ENCODE peak calls at places on chromosomes 2 and 18, in nine cellular contexts. X is IMR-90, H is hepatocyte, B is GM12878, I is A549, N is mammary epithelial cell, V is OCI-LY7, G is neural progenitor cell, D is HCT116. F is an unnamed sample. For H3K4me1, the result is how much of the 10 kb centered on the place peaks cover.

GRCh38 chr2:101047075-101047766 is 45.1 kb downstream of the RPL31 start:
- DNase-seq in N (peak), D (peak), H (no peak), B (no peak), I (peak), X (no peak), V (no peak), G (no peak), F (peak)

GRCh38 chr18:57077786-57078552 is 68.9 kb upstream of the BOD1L2 start:
- DNase-seq in X (no peak), V (peak), D (no peak), B (peak), G (no peak), I (no peak), N (no peak), H (no peak), F (no peak)

GRCh38 chr2:43097650-43098049 is 128.8 kb downstream of the ZFP36L2 start:
- DNase-seq in V (no peak), I (no peak), X (no peak), H (no peak), G (no peak), B (no peak), N (no peak), D (no peak), F (no peak)

GRCh38 chr2:20617892-20618467 is 32.9 kb downstream of the HS1BP3 start:
- DNase-seq in V (no peak), H (peak), X (peak), N (peak), G (peak), D (peak), B (no peak), I (peak), F (peak)

GRCh38 chr2:37802899-37803379 is 122.1 kb upstream of the RMDN2 start:
- DNase-seq in B (no peak), G (no peak), H (peak), V (no peak), D (no peak), I (peak), X (peak), N (peak), F (peak)

GRCh38 chr2:9083287-9083686 is 79.8 kb upstream of the MBOAT2 start:
- DNase-seq in N (no peak), V (no peak), D (no peak), I (no peak), G (no peak), B (no peak), X (no peak), H (no peak), F (no peak)

GRCh38 chr2:85429213-85429923 is 10.9 kb downstream of the SH2D6 start:
- DNase-seq in X (no peak), G (no peak), B (no peak), I (no peak), N (no peak), D (no peak), V (no peak), H (no peak), F (no peak)

GRCh38 chr2:6824962-6825361 is 40.7 kb downstream of the CMPK2 start:
- DNase-seq in V (no peak), G (no peak), N (peak), H (peak), D (no peak), I (no peak), B (no peak), X (peak), F (no peak)

GRCh38 chr2:37827455-37827854 is 97.6 kb upstream of the RMDN2 start:
- DNase-seq in H (no peak), V (no peak), B (no peak), D (no peak), X (no peak), N (no peak), G (no peak), I (no peak), F (no peak)

GRCh38 chr2:172200495-172201085 is 97.9 kb upstream of the DLX2 start:
- DNase-seq in G (peak), D (peak), H (no peak), B (no peak), I (peak), N (peak), X (peak), V (no peak), F (no peak)

GRCh38 chr2:26462511-26463251 is 15.2 kb downstream of the OTOF start:
- DNase-seq in X (peak), I (peak), V (no peak), D (peak), H (peak), G (peak), N (peak), B (no peak), F (peak)

GRCh38 chr2:49801898-49802297 is 647.6 kb upstream of the FSHR start:
- DNase-seq in G (no peak), V (no peak), D (no peak), I (no peak), B (no peak), N (no peak), X (no peak), H (peak), F (no peak)

GRCh38 chr2:38960609-38961320 is 71.1 kb downstream of the ARHGEF33 start:
- DNase-seq in I (no peak), G (no peak), D (no peak), N (no peak), H (no peak), B (no peak), V (no peak), X (no peak), F (no peak)

GRCh38 chr2:38959938-38960608 is 70.4 kb downstream of the ARHGEF33 start:
- DNase-seq in N (peak), B (no peak), H (peak), D (no peak), I (no peak), G (peak), V (no peak), X (peak), F (peak)

GRCh38 chr2:38957972-38958371 is 68.3 kb downstream of the ARHGEF33 start:
- DNase-seq in N (no peak), V (no peak), G (no peak), X (no peak), B (no peak), H (no peak), D (no peak), I (no peak), F (no peak)

DNA sequence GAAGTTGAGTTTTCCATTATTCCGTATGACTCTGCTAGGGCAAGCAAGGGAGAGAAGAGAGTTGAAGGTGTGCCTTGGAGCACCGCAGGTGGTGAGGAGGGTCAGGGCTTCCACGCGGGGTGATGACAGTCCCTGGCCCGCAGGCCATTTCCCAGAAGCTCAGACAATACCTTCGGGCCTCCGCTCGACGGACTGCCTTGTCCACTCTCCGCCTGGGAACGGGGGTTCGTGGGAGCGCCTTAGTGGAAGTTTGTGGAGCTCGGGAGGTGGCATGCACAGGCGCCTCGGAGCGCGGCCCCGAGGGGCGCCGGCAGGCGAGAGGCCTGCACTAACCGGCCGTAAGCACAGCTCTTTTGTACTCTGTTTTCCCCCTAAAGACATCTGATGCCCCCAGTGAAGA is 69.8 kb downstream of the ARHGEF33 start:
- DNase-seq in I (no peak), G (no peak), N (no peak), X (no peak), D (no peak), H (no peak), B (no peak), V (no peak), F (no peak)
- TF ChIP-seq CTCF in I (no peak), G (no peak), N (no peak), X (no peak), D (no peak), H (no peak), B (no peak), V (no peak), F (no peak)

DNA sequence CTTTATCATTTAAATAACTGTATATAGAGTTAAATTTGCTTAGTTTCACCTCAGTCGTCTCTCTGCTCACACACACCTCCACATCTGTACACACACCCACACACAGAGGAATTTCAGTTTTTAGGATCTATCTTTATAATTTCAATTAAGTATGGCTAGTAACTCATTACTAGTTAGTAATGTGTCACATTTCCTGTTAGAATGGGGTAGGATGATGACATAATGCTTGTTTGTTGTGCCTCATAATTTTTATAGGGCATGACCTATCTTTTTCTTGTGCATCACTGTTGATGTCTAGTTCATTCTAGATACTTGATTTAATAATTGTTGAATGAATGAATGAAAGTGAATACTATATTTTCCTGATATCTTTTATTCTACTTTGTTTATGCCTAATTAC is 108.6 kb downstream of the AGPS start:
- DNase-seq in V (no peak), G (no peak), H (no peak), I (no peak), N (no peak), D (no peak), X (no peak), B (no peak), F (no peak)
- H3K4me2 ChIP-seq in V (no peak), G (no peak), H (no peak), I (no peak), N (no peak), D (no peak), X (no peak), B (no peak), F (no peak)

GRCh38 chr18:62566199-62566598 is 43.4 kb downstream of the ZCCHC2 start:
- DNase-seq in X (peak), D (no peak), H (peak), N (no peak), V (peak), B (no peak), I (peak), G (peak), F (no peak)
- H3K4me1 ChIP-seq in X (under half), D (under half), H (under half), N (under half), V (under half), B (under half), I (under half), G (under half), F (under half)

DNA sequence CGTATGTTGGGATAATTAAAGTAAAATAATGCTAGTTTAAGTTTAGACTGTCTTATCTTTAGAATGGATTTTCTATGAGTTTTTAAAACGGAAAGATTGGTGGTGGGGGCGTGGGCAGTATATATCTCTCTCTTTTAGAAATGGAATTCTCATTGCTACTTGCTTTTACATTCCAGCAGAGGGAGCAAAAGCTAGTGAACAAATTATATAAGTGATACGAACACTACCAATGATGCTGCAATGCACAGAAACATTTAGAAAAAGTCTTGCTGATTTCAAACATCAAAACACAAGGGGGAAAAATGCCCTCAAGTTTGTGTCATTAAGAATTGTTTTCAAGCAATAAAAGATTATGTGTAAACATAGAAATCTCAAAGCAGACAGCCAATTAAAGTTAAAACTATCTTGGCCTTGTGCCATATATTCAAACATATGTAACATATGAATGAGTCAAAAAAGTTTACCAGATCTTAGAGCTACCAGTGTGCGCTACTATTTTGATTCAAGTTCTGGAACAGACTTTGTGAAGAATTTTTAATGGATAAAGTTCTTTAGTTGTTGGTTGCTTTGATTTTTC is 296.3 kb upstream of the KCNJ3 start:
- DNase-seq in H (peak), V (peak), G (peak), N (peak), I (peak), X (peak), D (peak), B (no peak), F (no peak)
- TF ChIP-seq CTCF in H (peak), V (peak), G (peak), N (peak), I (peak), X (peak), D (peak), B (no peak), F (peak)

GRCh38 chr2:152415231-152415642 is 80.3 kb downstream of the FMNL2 start:
- DNase-seq in D (peak), G (no peak), N (peak), H (peak), X (peak), V (no peak), I (no peak), B (no peak), F (no peak)
- H3K4me2 ChIP-seq in D (peak), G (no peak), N (peak), H (no peak), X (no peak), V (no peak), I (peak), B (no peak), F (no peak)

DNA sequence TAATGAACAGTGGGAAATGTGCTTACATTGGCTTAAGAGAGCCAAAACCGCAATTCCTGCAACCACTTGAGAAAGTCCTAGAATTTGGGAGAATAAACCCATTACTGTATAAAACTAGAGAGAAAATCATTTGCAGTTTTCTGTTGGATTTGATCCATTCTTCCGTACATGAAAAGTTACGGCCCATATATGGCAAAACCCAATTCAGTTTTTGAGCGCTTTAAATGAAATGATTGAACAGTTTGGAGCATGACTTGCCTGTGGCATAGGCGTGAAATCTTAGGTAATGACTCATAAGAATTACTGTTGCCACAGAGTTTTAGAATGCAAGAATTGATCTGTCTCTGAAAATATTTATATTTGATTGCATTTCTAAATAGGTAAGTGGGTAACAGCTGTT is 52.0 kb downstream of the PHLPP1 start:
- DNase-seq in B (no peak), D (no peak), I (no peak), V (no peak), G (no peak), H (no peak), N (peak), X (no peak), F (peak)
- H3K4me1 ChIP-seq in B (under half), D (under half), I (under half), V (under half), G (under half), H (under half), N (under half), X (under half), F (under half)

GRCh38 chr2:118166242-118166641 is 78.0 kb downstream of the INSIG2 start:
- DNase-seq in G (no peak), H (no peak), N (no peak), D (no peak), X (no peak), I (no peak), V (no peak), B (no peak), F (no peak)

GRCh38 chr2:118167026-118167425 is 78.8 kb downstream of the INSIG2 start:
- DNase-seq in N (no peak), G (no peak), D (no peak), X (no peak), B (no peak), I (no peak), V (no peak), H (no peak), F (no peak)

GRCh38 chr2:118165595-118165994 is 77.3 kb downstream of the INSIG2 start:
- DNase-seq in H (no peak), D (no peak), G (no peak), X (no peak), V (no peak), I (no peak), B (no peak), N (no peak), F (no peak)

GRCh38 chr2:118168606-118169005 is 80.3 kb downstream of the INSIG2 start:
- DNase-seq in G (no peak), D (no peak), I (no peak), H (no peak), X (no peak), B (no peak), V (no peak), N (peak), F (no peak)

DNA sequence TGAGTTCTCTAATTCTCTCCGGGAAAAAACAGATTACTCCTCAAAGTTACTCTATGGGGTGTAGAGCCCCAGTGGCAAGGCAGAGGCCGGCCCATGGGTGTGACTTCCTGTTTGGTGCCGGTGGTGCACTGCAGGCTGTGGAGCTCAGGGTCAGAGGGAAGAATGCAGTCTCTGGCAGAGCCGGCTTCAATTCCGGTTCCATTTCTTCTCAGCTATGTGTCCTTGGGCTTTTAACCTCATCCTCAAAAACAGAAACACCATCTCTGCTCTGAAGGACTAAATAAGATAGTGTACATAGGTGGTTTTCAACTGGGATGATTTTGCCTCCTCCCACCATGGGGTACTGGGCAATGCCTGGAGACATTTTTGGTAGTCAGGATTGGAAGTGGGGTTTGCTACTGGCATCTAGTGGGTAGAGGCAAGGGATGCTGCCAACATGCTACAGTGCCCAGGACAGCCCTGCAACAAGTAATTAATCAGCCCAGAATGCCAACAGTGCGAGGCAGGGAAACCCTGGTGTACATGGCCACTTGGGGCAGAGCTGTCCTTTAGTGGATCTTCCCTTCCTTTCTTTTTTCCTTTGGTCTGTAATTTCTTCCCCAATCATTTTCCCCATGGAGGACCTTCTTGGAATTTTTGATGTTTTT is 81.2 kb downstream of the INSIG2 start:
- DNase-seq in I (no peak), B (no peak), H (no peak), D (no peak), X (no peak), N (no peak), G (no peak), V (no peak), F (no peak)
- TF ChIP-seq CTCF in I (no peak), B (no peak), H (no peak), D (peak), X (no peak), N (no peak), G (no peak), V (no peak), F (no peak)

DNA sequence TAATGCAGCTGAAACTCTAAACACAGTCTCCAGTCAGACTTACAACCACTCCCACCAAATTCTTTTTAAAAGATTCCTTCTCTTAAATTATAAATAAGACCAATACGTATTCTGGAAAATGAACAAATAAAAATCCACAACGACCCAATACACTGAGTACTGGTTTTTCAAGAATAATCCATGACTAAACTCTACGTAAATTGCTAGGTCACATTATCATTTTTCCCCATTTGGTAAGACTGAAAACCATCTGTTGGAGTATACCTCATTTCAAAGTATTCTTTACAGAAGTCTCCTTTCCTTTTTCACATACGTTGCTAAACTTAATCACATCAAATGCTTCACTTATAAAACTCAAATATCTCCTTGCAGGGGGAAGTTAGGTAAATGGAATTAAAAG is 6.0 kb downstream of the ZNF516 start:
- DNase-seq in V (no peak), I (no peak), N (no peak), H (no peak), B (no peak), X (peak), D (no peak), G (no peak), F (peak)
- H3K4me2 ChIP-seq in V (peak), I (no peak), N (peak), H (peak), B (peak), X (peak), D (no peak), G (peak), F (peak)